ENCODE peak calls at places on chromosomes 6 and 20, in eight cellular contexts. One of them, this sample, is unnamed.

GRCh38 chr20:57657537-57658446 is 37.6 kb upstream of the ZBP1 start:
- DNase-seq in heart left ventricle: peak
- DNase-seq in AG04450: no peak
- DNase-seq in progenitor cell of endocrine pancreas: no peak
- DNase-seq in pancreas: peak
- DNase-seq in IMR-90: no peak
- DNase-seq in cardiac fibroblast: no peak
- DNase-seq in ascending aorta: peak
- DNase-seq in this sample: peak

GRCh38 chr6:52243282-52243893 is 912 bp downstream of the IL17F start:
- DNase-seq in heart left ventricle: no peak
- DNase-seq in AG04450: no peak
- DNase-seq in progenitor cell of endocrine pancreas: no peak
- DNase-seq in pancreas: no peak
- DNase-seq in IMR-90: peak
- DNase-seq in cardiac fibroblast: peak
- DNase-seq in ascending aorta: no peak
- DNase-seq in this sample: no peak

GRCh38 chr6:38808039-38808438 is 92.9 kb downstream of the DNAH8 start:
- DNase-seq in heart left ventricle: no peak
- DNase-seq in AG04450: no peak
- DNase-seq in progenitor cell of endocrine pancreas: no peak
- DNase-seq in pancreas: no peak
- DNase-seq in IMR-90: no peak
- DNase-seq in cardiac fibroblast: no peak
- DNase-seq in ascending aorta: no peak
- DNase-seq in this sample: no peak

GRCh38 chr6:145929037-145929633 is 35.0 kb downstream of the SHPRH start:
- DNase-seq in heart left ventricle: no peak
- DNase-seq in AG04450: peak
- DNase-seq in progenitor cell of endocrine pancreas: no peak
- DNase-seq in pancreas: no peak
- DNase-seq in IMR-90: peak
- DNase-seq in cardiac fibroblast: peak
- DNase-seq in ascending aorta: no peak
- DNase-seq in this sample: no peak

GRCh38 chr6:27601668-27602254 is 128.9 kb upstream of the ZNF184 start:
- DNase-seq in heart left ventricle: no peak
- DNase-seq in AG04450: no peak
- DNase-seq in progenitor cell of endocrine pancreas: no peak
- DNase-seq in pancreas: no peak
- DNase-seq in IMR-90: no peak
- DNase-seq in cardiac fibroblast: no peak
- DNase-seq in ascending aorta: no peak
- DNase-seq in this sample: peak

GRCh38 chr6:144217264-144217663 is 66.9 kb downstream of the STX11 start:
- DNase-seq in heart left ventricle: no peak
- DNase-seq in AG04450: no peak
- DNase-seq in progenitor cell of endocrine pancreas: no peak
- DNase-seq in pancreas: no peak
- DNase-seq in IMR-90: no peak
- DNase-seq in cardiac fibroblast: peak
- DNase-seq in ascending aorta: no peak
- DNase-seq in this sample: no peak

GRCh38 chr6:20317430-20317829 is 84.2 kb upstream of the E2F3 start:
- DNase-seq in heart left ventricle: no peak
- DNase-seq in AG04450: no peak
- DNase-seq in progenitor cell of endocrine pancreas: no peak
- DNase-seq in pancreas: no peak
- DNase-seq in IMR-90: no peak
- DNase-seq in cardiac fibroblast: no peak
- DNase-seq in ascending aorta: no peak
- DNase-seq in this sample: no peak

GRCh38 chr20:50794846-50795634 is at the start of gene BCAS4:
- DNase-seq in heart left ventricle: peak
- DNase-seq in AG04450: peak
- DNase-seq in progenitor cell of endocrine pancreas: peak
- DNase-seq in pancreas: peak
- DNase-seq in IMR-90: peak
- DNase-seq in cardiac fibroblast: peak
- DNase-seq in ascending aorta: peak
- DNase-seq in this sample: peak

GRCh38 chr6:124002377-124003081 is 198.9 kb downstream of the NKAIN2 start:
- DNase-seq in heart left ventricle: peak
- DNase-seq in AG04450: no peak
- DNase-seq in progenitor cell of endocrine pancreas: no peak
- DNase-seq in pancreas: no peak
- DNase-seq in IMR-90: no peak
- DNase-seq in cardiac fibroblast: no peak
- DNase-seq in ascending aorta: no peak
- DNase-seq in this sample: no peak

GRCh38 chr6:143872211-143872610 is 7.9 kb downstream of the ZC2HC1B start:
- DNase-seq in heart left ventricle: no peak
- DNase-seq in AG04450: no peak
- DNase-seq in progenitor cell of endocrine pancreas: no peak
- DNase-seq in pancreas: no peak
- DNase-seq in IMR-90: peak
- DNase-seq in cardiac fibroblast: peak
- DNase-seq in ascending aorta: no peak
- DNase-seq in this sample: no peak

GRCh38 chr6:7587631-7588100 is 2.3 kb upstream of the SNRNP48 start:
- DNase-seq in heart left ventricle: no peak
- DNase-seq in AG04450: no peak
- DNase-seq in progenitor cell of endocrine pancreas: no peak
- DNase-seq in pancreas: no peak
- DNase-seq in IMR-90: peak
- DNase-seq in cardiac fibroblast: peak
- DNase-seq in ascending aorta: no peak
- DNase-seq in this sample: no peak

GRCh38 chr20:61896058-61896961 is 169.4 kb downstream of the TAF4 start:
- DNase-seq in heart left ventricle: no peak
- DNase-seq in AG04450: no peak
- DNase-seq in progenitor cell of endocrine pancreas: peak
- DNase-seq in pancreas: peak
- DNase-seq in IMR-90: peak
- DNase-seq in cardiac fibroblast: peak
- DNase-seq in ascending aorta: no peak
- DNase-seq in this sample: peak

GRCh38 chr6:28208180-28208659 is 16.9 kb upstream of the ZSCAN9 start:
- DNase-seq in heart left ventricle: no peak
- DNase-seq in AG04450: no peak
- DNase-seq in progenitor cell of endocrine pancreas: no peak
- DNase-seq in pancreas: no peak
- DNase-seq in IMR-90: no peak
- DNase-seq in cardiac fibroblast: peak
- DNase-seq in ascending aorta: no peak
- DNase-seq in this sample: no peak

GRCh38 chr6:18349350-18349749 is 37.8 kb upstream of the RNF144B start:
- DNase-seq in heart left ventricle: no peak
- DNase-seq in AG04450: no peak
- DNase-seq in progenitor cell of endocrine pancreas: no peak
- DNase-seq in pancreas: no peak
- DNase-seq in IMR-90: no peak
- DNase-seq in cardiac fibroblast: no peak
- DNase-seq in ascending aorta: no peak
- DNase-seq in this sample: no peak
- TF ChIP-seq CTCF in heart left ventricle: no peak
- TF ChIP-seq CTCF in AG04450: no peak
- TF ChIP-seq CTCF in progenitor cell of endocrine pancreas: no peak
- TF ChIP-seq CTCF in pancreas: no peak
- TF ChIP-seq CTCF in IMR-90: no peak
- TF ChIP-seq CTCF in cardiac fibroblast: no peak
- TF ChIP-seq CTCF in ascending aorta: no peak
- TF ChIP-seq CTCF in this sample: no peak

GRCh38 chr6:120010075-120010474 is 660.5 kb upstream of the MAN1A1 start:
- DNase-seq in heart left ventricle: no peak
- DNase-seq in AG04450: no peak
- DNase-seq in progenitor cell of endocrine pancreas: no peak
- DNase-seq in pancreas: no peak
- DNase-seq in IMR-90: no peak
- DNase-seq in cardiac fibroblast: no peak
- DNase-seq in ascending aorta: no peak
- DNase-seq in this sample: no peak
- TF ChIP-seq CTCF in heart left ventricle: no peak
- TF ChIP-seq CTCF in AG04450: no peak
- TF ChIP-seq CTCF in progenitor cell of endocrine pancreas: no peak
- TF ChIP-seq CTCF in pancreas: no peak
- TF ChIP-seq CTCF in IMR-90: no peak
- TF ChIP-seq CTCF in cardiac fibroblast: no peak
- TF ChIP-seq CTCF in ascending aorta: no peak
- TF ChIP-seq CTCF in this sample: no peak

GRCh38 chr6:133042550-133043120 is 198.5 kb upstream of the EYA4 start:
- DNase-seq in heart left ventricle: no peak
- DNase-seq in AG04450: no peak
- DNase-seq in progenitor cell of endocrine pancreas: no peak
- DNase-seq in pancreas: no peak
- DNase-seq in IMR-90: no peak
- DNase-seq in cardiac fibroblast: no peak
- DNase-seq in ascending aorta: no peak
- DNase-seq in this sample: no peak

GRCh38 chr6:133034509-133035206 is 206.5 kb upstream of the EYA4 start:
- DNase-seq in heart left ventricle: no peak
- DNase-seq in AG04450: no peak
- DNase-seq in progenitor cell of endocrine pancreas: no peak
- DNase-seq in pancreas: no peak
- DNase-seq in IMR-90: no peak
- DNase-seq in cardiac fibroblast: no peak
- DNase-seq in ascending aorta: no peak
- DNase-seq in this sample: no peak

GRCh38 chr6:133041020-133041419 is 200.1 kb upstream of the EYA4 start:
- DNase-seq in heart left ventricle: peak
- DNase-seq in AG04450: no peak
- DNase-seq in progenitor cell of endocrine pancreas: no peak
- DNase-seq in pancreas: no peak
- DNase-seq in IMR-90: no peak
- DNase-seq in cardiac fibroblast: no peak
- DNase-seq in ascending aorta: no peak
- DNase-seq in this sample: no peak

GRCh38 chr6:133040025-133040838 is 200.9 kb upstream of the EYA4 start:
- DNase-seq in heart left ventricle: no peak
- DNase-seq in AG04450: no peak
- DNase-seq in progenitor cell of endocrine pancreas: no peak
- DNase-seq in pancreas: no peak
- DNase-seq in IMR-90: peak
- DNase-seq in cardiac fibroblast: peak
- DNase-seq in ascending aorta: no peak
- DNase-seq in this sample: peak
- TF ChIP-seq CTCF in heart left ventricle: no peak
- TF ChIP-seq CTCF in AG04450: peak
- TF ChIP-seq CTCF in progenitor cell of endocrine pancreas: peak
- TF ChIP-seq CTCF in pancreas: no peak
- TF ChIP-seq CTCF in IMR-90: peak
- TF ChIP-seq CTCF in cardiac fibroblast: peak
- TF ChIP-seq CTCF in ascending aorta: no peak
- TF ChIP-seq CTCF in this sample: no peak

GRCh38 chr6:72042088-72042487 is 155.7 kb downstream of the RIMS1 start:
- DNase-seq in heart left ventricle: no peak
- DNase-seq in AG04450: no peak
- DNase-seq in progenitor cell of endocrine pancreas: no peak
- DNase-seq in pancreas: no peak
- DNase-seq in IMR-90: no peak
- DNase-seq in cardiac fibroblast: peak
- DNase-seq in ascending aorta: no peak
- DNase-seq in this sample: no peak
- TF ChIP-seq CTCF in heart left ventricle: no peak
- TF ChIP-seq CTCF in AG04450: peak
- TF ChIP-seq CTCF in progenitor cell of endocrine pancreas: peak
- TF ChIP-seq CTCF in pancreas: no peak
- TF ChIP-seq CTCF in IMR-90: no peak
- TF ChIP-seq CTCF in cardiac fibroblast: no peak
- TF ChIP-seq CTCF in ascending aorta: no peak
- TF ChIP-seq CTCF in this sample: no peak

GRCh38 chr6:166614589-166614988 is 12.5 kb downstream of the RPS6KA2 start:
- DNase-seq in heart left ventricle: no peak
- DNase-seq in AG04450: no peak
- DNase-seq in progenitor cell of endocrine pancreas: no peak
- DNase-seq in pancreas: no peak
- DNase-seq in IMR-90: no peak
- DNase-seq in cardiac fibroblast: no peak
- DNase-seq in ascending aorta: peak
- DNase-seq in this sample: no peak
- TF ChIP-seq CTCF in heart left ventricle: no peak
- TF ChIP-seq CTCF in AG04450: no peak
- TF ChIP-seq CTCF in progenitor cell of endocrine pancreas: no peak
- TF ChIP-seq CTCF in pancreas: no peak
- TF ChIP-seq CTCF in IMR-90: no peak
- TF ChIP-seq CTCF in cardiac fibroblast: no peak
- TF ChIP-seq CTCF in ascending aorta: no peak
- TF ChIP-seq CTCF in this sample: no peak

GRCh38 chr6:35391240-35391968 is 49.0 kb downstream of the PPARD start:
- DNase-seq in heart left ventricle: no peak
- DNase-seq in AG04450: peak
- DNase-seq in progenitor cell of endocrine pancreas: no peak
- DNase-seq in pancreas: no peak
- DNase-seq in IMR-90: peak
- DNase-seq in cardiac fibroblast: peak
- DNase-seq in ascending aorta: no peak
- DNase-seq in this sample: no peak
- TF ChIP-seq CTCF in heart left ventricle: no peak
- TF ChIP-seq CTCF in AG04450: peak
- TF ChIP-seq CTCF in progenitor cell of endocrine pancreas: no peak
- TF ChIP-seq CTCF in pancreas: no peak
- TF ChIP-seq CTCF in IMR-90: peak
- TF ChIP-seq CTCF in cardiac fibroblast: no peak
- TF ChIP-seq CTCF in ascending aorta: no peak
- TF ChIP-seq CTCF in this sample: no peak

DNA sequence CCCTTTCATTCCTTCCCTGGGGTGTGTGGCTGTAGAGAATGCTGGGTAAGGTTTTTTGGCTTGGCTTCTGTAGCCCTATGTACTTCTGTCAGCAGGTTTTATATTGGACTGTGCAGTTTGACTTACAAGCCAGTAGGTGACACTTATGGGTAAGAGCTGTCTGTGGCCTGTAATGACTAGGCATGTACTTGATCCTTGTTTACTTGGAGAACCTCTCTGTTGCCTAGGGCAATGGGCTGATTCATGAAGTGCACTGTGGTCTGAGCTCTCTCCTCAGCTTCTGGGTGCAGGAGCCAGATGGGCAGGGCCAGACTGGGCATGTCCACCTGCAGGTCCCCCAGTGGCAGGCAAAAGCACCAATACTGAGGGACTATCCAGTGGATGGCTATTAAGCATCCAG is 544.6 kb downstream of the ADGRB3 start:
- DNase-seq in heart left ventricle: no peak
- DNase-seq in AG04450: no peak
- DNase-seq in progenitor cell of endocrine pancreas: no peak
- DNase-seq in pancreas: peak
- DNase-seq in IMR-90: no peak
- DNase-seq in cardiac fibroblast: peak
- DNase-seq in ascending aorta: no peak
- DNase-seq in this sample: no peak
- TF ChIP-seq CTCF in heart left ventricle: no peak
- TF ChIP-seq CTCF in AG04450: no peak
- TF ChIP-seq CTCF in progenitor cell of endocrine pancreas: no peak
- TF ChIP-seq CTCF in pancreas: no peak
- TF ChIP-seq CTCF in IMR-90: no peak
- TF ChIP-seq CTCF in cardiac fibroblast: no peak
- TF ChIP-seq CTCF in ascending aorta: no peak
- TF ChIP-seq CTCF in this sample: no peak

This sample was measured in endothelial cell.